ENCODE peak calls at places on chromosomes 5 and 9, in six cellular contexts. B, J, G, H, Y and N are unnamed samples.

GRCh38 chr5:58016329-58016728 is 443.6 kb downstream of the PLK2 start:
- DNase-seq in B (peak; percentile 17), J (no peak), G (no peak), H (no peak), Y (no peak), N (no peak)

GRCh38 chr5:80254767-80255424 is 952 bp downstream of the SERINC5 start:
- DNase-seq in B (no peak), J (no peak), G (no peak), H (no peak), Y (peak; percentile 28), N (peak; percentile 48)

GRCh38 chr5:110925398-110925797 is 146.1 kb upstream of the TSLP start:
- DNase-seq in B (no peak), J (no peak), G (no peak), H (no peak), Y (no peak), N (no peak)

GRCh38 chr9:33130961-33131360 is 36.2 kb downstream of the B4GALT1 start:
- DNase-seq in B (no peak), J (no peak), G (no peak), H (no peak), Y (no peak), N (no peak)

GRCh38 chr5:43520615-43521014 is 5.7 kb upstream of the C5orf34 start:
- DNase-seq in B (no peak), J (no peak), G (no peak), H (no peak), Y (no peak), N (no peak)

GRCh38 chr5:88786217-88786560 is 96.8 kb downstream of the MEF2C start:
- DNase-seq in B (no peak), J (no peak), G (no peak), H (no peak), Y (no peak), N (no peak)

GRCh38 chr9:35910613-35911488 is 1.6 kb downstream of the SPAAR start:
- DNase-seq in B (no peak), J (peak; percentile 58), G (peak; percentile 48), H (peak; percentile 5), Y (peak; percentile 79), N (no peak)

GRCh38 chr5:37789991-37790390 is 49.9 kb downstream of the GDNF start:
- DNase-seq in B (no peak), J (no peak), G (no peak), H (no peak), Y (no peak), N (no peak)

GRCh38 chr5:90956511-90956910 is 397.9 kb downstream of the ADGRV1 start:
- DNase-seq in B (no peak), J (no peak), G (no peak), H (no peak), Y (no peak), N (no peak)

GRCh38 chr9:37929441-37929895 is 25.5 kb upstream of the SLC25A51 start:
- DNase-seq in B (no peak), J (no peak), G (no peak), H (no peak), Y (no peak), N (no peak)

GRCh38 chr5:160359816-160360215 is 10.6 kb downstream of the C1QTNF2 start:
- DNase-seq in B (no peak), J (no peak), G (no peak), H (no peak), Y (no peak), N (no peak)

GRCh38 chr5:38622723-38623129 is 66.3 kb upstream of the LIFR start:
- DNase-seq in B (no peak), J (no peak), G (no peak), H (no peak), Y (no peak), N (no peak)

GRCh38 chr5:79511945-79512493 is 1.9 kb downstream of the HOMER1 start:
- DNase-seq in B (no peak), J (no peak), G (no peak), H (no peak), Y (no peak), N (no peak)

GRCh38 chr5:33310471-33310870 is 130.3 kb upstream of the TARS1 start:
- DNase-seq in B (no peak), J (no peak), G (no peak), H (no peak), Y (no peak), N (no peak)

GRCh38 chr5:160259341-160259740 is 30.0 kb downstream of the FABP6 start:
- DNase-seq in B (no peak), J (no peak), G (no peak), H (no peak), Y (no peak), N (no peak)

GRCh38 chr9:129479217-129480011 is 141.5 kb downstream of the C9orf50 start:
- DNase-seq in B (no peak), J (no peak), G (no peak), H (no peak), Y (no peak), N (peak; percentile 82)